ENCODE peak calls at places on chromosomes 6 and 20, in four cellular contexts. Y, P, G and Z are unnamed samples.

GRCh38 chr6:111922454-111923297 is 49.4 kb upstream of the FYN start:
- DNase-seq in Y (no peak), G (peak), P (peak), Z (peak)

GRCh38 chr6:106547556-106547955 is 81.7 kb downstream of the RTN4IP1 start:
- DNase-seq in G (no peak), Y (no peak), P (no peak), Z (no peak)

GRCh38 chr6:37239511-37239910 is 18.1 kb upstream of the TBC1D22B start:
- DNase-seq in G (peak), P (peak), Y (no peak), Z (peak)

GRCh38 chr6:24935753-24936152 is at the start of gene RIPOR2:
- DNase-seq in G (no peak), P (no peak), Y (no peak), Z (no peak)

GRCh38 chr6:41370488-41371111 is 35.2 kb downstream of the NCR2 start:
- DNase-seq in G (no peak), P (no peak), Y (no peak), Z (no peak)

GRCh38 chr6:7214400-7214940 is 98.5 kb downstream of the SSR1 start:
- DNase-seq in P (no peak), Y (no peak), G (no peak), Z (no peak)

GRCh38 chr20:62516345-62516744 is 40.5 kb upstream of the GATA5 start:
- DNase-seq in G (no peak), Y (no peak), P (no peak), Z (no peak)

GRCh38 chr6:100412872-100413271 is 51.8 kb downstream of the SIM1 start:
- DNase-seq in P (no peak), Y (no peak), G (no peak), Z (no peak)

GRCh38 chr20:801678-802077 is 31.8 kb upstream of the FAM110A start:
- DNase-seq in G (no peak), P (no peak), Y (no peak), Z (no peak)

GRCh38 chr6:13421425-13422057 is 65.9 kb downstream of the GFOD1 start:
- DNase-seq in P (no peak), Y (peak), G (no peak), Z (no peak)

GRCh38 chr6:111585241-111585968 is 20.3 kb downstream of the TRAF3IP2 start:
- DNase-seq in Y (no peak), P (peak), G (peak), Z (peak)

GRCh38 chr20:35314460-35315198 is 22.4 kb upstream of the FAM83C start:
- DNase-seq in Y (no peak), P (peak), G (no peak), Z (peak)

GRCh38 chr20:63037669-63038268 is 31.0 kb upstream of the BHLHE23 start:
- DNase-seq in G (no peak), P (no peak), Y (no peak), Z (no peak)

GRCh38 chr20:10040070-10040970 is 5.5 kb downstream of the ANKEF1 start:
- DNase-seq in Y (no peak), P (peak), G (peak), Z (peak)

GRCh38 chr6:130839379-130839778 is 12.2 kb downstream of the SMLR1 start:
- DNase-seq in P (no peak), G (no peak), Y (no peak), Z (no peak)

GRCh38 chr6:14754636-14755513 is 491.0 kb upstream of the JARID2 start:
- DNase-seq in G (no peak), Y (no peak), P (no peak), Z (no peak)

GRCh38 chr6:98566126-98566525 is 268.2 kb upstream of the POU3F2 start:
- DNase-seq in Y (peak), G (no peak), P (no peak), Z (no peak)

GRCh38 chr6:81241717-81242116 is 510.8 kb downstream of the TENT5A start:
- DNase-seq in P (peak), G (peak), Y (no peak), Z (peak)

GRCh38 chr6:89284963-89285735 is 29.9 kb downstream of the GABRR2 start:
- DNase-seq in G (no peak), P (no peak), Y (no peak), Z (no peak)

GRCh38 chr6:154504865-154505449 is 5.5 kb downstream of the CNKSR3 start:
- DNase-seq in Y (no peak), P (no peak), G (no peak), Z (no peak)

GRCh38 chr20:62825994-62826645 is 9.3 kb downstream of the COL9A3 start:
- DNase-seq in Y (no peak), P (no peak), G (no peak), Z (no peak)

GRCh38 chr6:715709-716450 is 22.9 kb upstream of the EXOC2 start:
- DNase-seq in G (no peak), P (no peak), Y (no peak), Z (no peak)

GRCh38 chr6:83424392-83425018 is 6.3 kb downstream of the ME1 start:
- DNase-seq in G (no peak), Y (no peak), P (no peak), Z (no peak)

GRCh38 chr6:40359808-40360207 is 227.4 kb downstream of the LRFN2 start:
- DNase-seq in Y (no peak), G (no peak), P (no peak), Z (no peak)

GRCh38 chr6:39602590-39603319 is 122.5 kb downstream of the KIF6 start:
- DNase-seq in Y (no peak), G (no peak), P (no peak), Z (peak)

GRCh38 chr6:41712651-41713103 is 22.7 kb downstream of the TFEB start:
- DNase-seq in Y (peak), G (peak), P (no peak), Z (no peak)

GRCh38 chr6:29745386-29745785 is 22.2 kb downstream of the HLA-F start:
- DNase-seq in P (no peak), G (no peak), Y (no peak), Z (no peak)

GRCh38 chr6:143336446-143337152 is 113.9 kb downstream of the ADAT2 start:
- DNase-seq in G (peak), Y (no peak), P (peak), Z (peak)

GRCh38 chr6:150267686-150268561 is 100.9 kb upstream of the IYD start:
- DNase-seq in G (peak), P (no peak), Y (no peak), Z (peak)

GRCh38 chr6:108897371-108897770 is 49.1 kb downstream of the ARMC2 start:
- DNase-seq in G (peak), P (no peak), Y (no peak), Z (peak)

GRCh38 chr6:42451146-42451594 is 556 bp downstream of the TRERF1 start:
- DNase-seq in Y (no peak), G (peak), P (peak), Z (no peak)

GRCh38 chr20:40670251-40670650 is 18.8 kb downstream of the MAFB start:
- DNase-seq in Y (no peak), P (no peak), G (no peak), Z (no peak)

GRCh38 chr20:12173333-12173732 is 255.6 kb downstream of the BTBD3 start:
- DNase-seq in P (no peak), Y (no peak), G (no peak), Z (no peak)

GRCh38 chr20:11814276-11814675 is 103.4 kb upstream of the BTBD3 start:
- DNase-seq in Y (no peak), G (peak), P (peak), Z (peak)

GRCh38 chr6:37049735-37049989 is 44.2 kb downstream of the FGD2 start:
- DNase-seq in Y (no peak), P (no peak), G (no peak), Z (no peak)